ENCODE peak calls at places on chromosome 3, in five cellular contexts. V, Q, H, G and B are unnamed samples.

GRCh38 chr3:142077859-142078500 is 71.4 kb downstream of the TFDP2 start:
- DNase-seq in V (no peak), Q (no peak), H (no peak), G (no peak), B (no peak)

GRCh38 chr3:14265246-14265962 is 86.8 kb downstream of the LSM3 start:
- DNase-seq in V (peak), Q (peak), H (no peak), G (no peak), B (no peak)

GRCh38 chr3:157961665-157962064 is 144.6 kb downstream of the SHOX2 start:
- DNase-seq in V (no peak), Q (no peak), H (no peak), G (no peak), B (no peak)

GRCh38 chr3:135450985-135451384 is 514.5 kb upstream of the PPP2R3A start:
- DNase-seq in V (no peak), Q (no peak), H (no peak), G (no peak), B (no peak)

GRCh38 chr3:109137766-109138165 is 1.2 kb downstream of the C3orf85 start:
- DNase-seq in V (no peak), Q (no peak), H (no peak), G (no peak), B (no peak)

GRCh38 chr3:131216801-131217200 is 164.8 kb upstream of the NUDT16 start:
- DNase-seq in V (peak), Q (peak), H (peak), G (no peak), B (no peak)

GRCh38 chr3:127772776-127773751 is 49.3 kb downstream of the MGLL start:
- DNase-seq in V (no peak), Q (no peak), H (no peak), G (no peak), B (no peak)

GRCh38 chr3:57596495-57597239 is 477 bp downstream of the ARF4 start:
- DNase-seq in V (peak), Q (peak), H (peak), G (no peak), B (peak)

GRCh38 chr3:69983546-69984265 is 15.8 kb upstream of the SAMMSON start:
- DNase-seq in V (no peak), Q (no peak), H (no peak), G (no peak), B (no peak)

DNA sequence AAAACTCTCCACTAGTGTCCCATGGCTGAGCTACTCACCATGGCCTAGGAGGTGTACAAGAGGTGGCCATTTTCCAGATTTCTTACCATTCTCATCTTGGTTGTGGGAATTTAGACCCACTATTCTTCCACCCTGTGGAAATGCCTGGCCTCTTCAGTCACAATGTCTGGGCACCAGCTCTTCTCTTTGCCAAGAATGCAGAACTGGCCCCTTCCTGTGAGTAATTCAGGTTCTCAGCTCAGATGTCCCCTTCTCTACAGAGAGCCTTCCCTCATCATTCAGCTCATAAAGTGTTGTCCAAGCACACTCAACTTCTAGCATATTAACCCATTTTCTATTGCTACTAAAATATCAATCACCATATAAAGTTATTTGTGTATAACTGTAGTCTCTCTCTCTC is 575.5 kb upstream of the KCNMB2 start:
- DNase-seq in V (no peak), Q (no peak), H (no peak), G (no peak), B (no peak)
- H3K4me3 ChIP-seq in V (no peak), Q (no peak), H (no peak), G (no peak), B (no peak)

GRCh38 chr3:83843716-83844115 is 1115.1 kb upstream of the CADM2 start:
- DNase-seq in V (no peak), Q (no peak), H (no peak), G (no peak), B (no peak)

GRCh38 chr3:83842511-83842910 is 1116.3 kb upstream of the CADM2 start:
- DNase-seq in V (no peak), Q (no peak), H (no peak), G (no peak), B (no peak)
- H3K4me3 ChIP-seq in V (no peak), Q (no peak), H (no peak), G (no peak), B (no peak)

DNA sequence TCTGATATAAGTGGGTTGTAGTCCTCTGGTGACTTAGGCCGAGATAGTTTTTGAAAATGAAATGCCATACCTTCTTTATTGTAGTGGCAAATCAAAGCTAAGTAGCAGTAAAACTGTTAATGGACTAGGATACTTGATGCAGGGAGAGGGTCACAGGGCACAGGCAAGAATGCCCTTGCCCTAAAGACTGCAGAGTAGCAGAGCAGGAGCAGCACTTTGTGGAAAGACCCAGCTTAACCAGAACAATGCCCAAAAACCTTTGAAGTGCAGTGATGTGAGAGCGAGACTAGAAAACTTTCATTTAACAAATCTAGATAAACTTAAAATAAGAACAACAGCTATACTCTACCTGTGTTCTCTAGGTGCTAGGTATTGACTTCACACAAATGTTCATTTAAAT is 121.9 kb downstream of the MBNL1 start:
- DNase-seq in V (no peak), Q (no peak), H (no peak), G (no peak), B (no peak)
- H3K4me3 ChIP-seq in V (no peak), Q (no peak), H (no peak), G (no peak), B (no peak)

GRCh38 chr3:39153977-39154299 is 547 bp upstream of the CSRNP1 start:
- DNase-seq in V (no peak), Q (no peak), H (no peak), G (no peak), B (no peak)
- H3K4me3 ChIP-seq in V (peak), Q (peak), H (peak), G (no peak), B (peak)

DNA sequence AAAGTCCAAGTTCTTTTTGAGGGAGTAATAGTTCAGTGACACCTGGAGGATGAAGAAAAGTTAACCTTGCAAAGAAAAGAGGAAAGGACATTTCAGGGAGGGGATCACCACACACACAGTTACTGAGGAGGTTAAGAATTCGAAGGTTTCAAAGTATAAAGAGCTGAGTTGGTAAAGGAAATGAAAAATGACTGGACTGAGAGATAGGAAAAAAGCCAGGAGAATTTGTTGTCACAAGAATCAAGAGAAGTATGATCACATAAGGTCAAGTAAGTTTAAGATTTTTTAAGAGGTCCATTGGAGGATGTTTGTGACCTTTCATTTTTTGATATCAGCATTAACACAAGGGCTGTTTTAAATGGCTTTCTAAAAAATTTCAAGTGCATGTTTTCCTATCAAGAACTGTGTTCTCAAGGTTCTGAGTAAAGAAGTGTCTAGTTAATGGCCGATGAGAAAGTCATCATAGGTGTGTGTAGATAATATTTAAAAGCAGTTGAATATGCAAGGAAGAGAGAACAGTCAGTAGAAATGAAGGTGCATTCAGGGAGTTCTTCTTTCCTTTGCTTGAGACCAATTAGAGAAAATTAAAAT is 189.2 kb upstream of the RBMS3 start:
- DNase-seq in V (no peak), Q (no peak), H (no peak), G (no peak), B (no peak)
- H3K4me3 ChIP-seq in V (no peak), Q (no peak), H (no peak), G (no peak), B (no peak)